ENCODE peak calls at places on chromosomes 12 and 14, in five cellular contexts. N, D, B, J and C are unnamed samples.

GRCh38 chr12:122888232-122888752 is 7.6 kb downstream of the VPS37B start:
- DNase-seq in N (peak), D (peak), B (peak), J (peak), C (peak)

GRCh38 chr12:76558684-76559276 is 791 bp downstream of the OSBPL8 start:
- DNase-seq in N (peak), D (peak), B (peak), J (peak), C (no peak)

GRCh38 chr12:108596854-108597558 is 878 bp downstream of the TMEM119 start:
- DNase-seq in N (no peak), D (no peak), B (no peak), J (no peak), C (no peak)

GRCh38 chr14:81091139-81091538 is 129.6 kb downstream of the GTF2A1 start:
- DNase-seq in N (no peak), D (no peak), B (peak), J (no peak), C (no peak)

GRCh38 chr14:89004195-89004594 is 179.7 kb downstream of the TTC8 start:
- DNase-seq in N (peak), D (no peak), B (no peak), J (peak), C (no peak)

GRCh38 chr12:31890295-31891285 is 68.6 kb upstream of the RESF1 start:
- DNase-seq in N (no peak), D (no peak), B (no peak), J (no peak), C (no peak)

GRCh38 chr14:35495278-35495677 is 38.7 kb upstream of the INSM2 start:
- DNase-seq in N (no peak), D (no peak), B (no peak), J (no peak), C (no peak)

GRCh38 chr12:99392091-99392850 is 255.3 kb upstream of the GARIN6 start:
- DNase-seq in N (no peak), D (no peak), B (no peak), J (no peak), C (no peak)

GRCh38 chr14:102510616-102511520 is 1.3 kb upstream of the ANKRD9 start:
- DNase-seq in N (no peak), D (peak), B (peak), J (no peak), C (no peak)

GRCh38 chr12:70733385-70733784 is 96.2 kb upstream of the PTPRB start:
- DNase-seq in N (peak), D (peak), B (no peak), J (peak), C (peak)

GRCh38 chr12:121789800-121790748 is 3.4 kb downstream of the RHOF start:
- DNase-seq in N (peak), D (peak), B (peak), J (no peak), C (no peak)

GRCh38 chr12:72448089-72448488 is 175.9 kb downstream of the TRHDE start:
- DNase-seq in N (no peak), D (no peak), B (no peak), J (no peak), C (no peak)

GRCh38 chr12:40788276-40788675 is 96.0 kb downstream of the CNTN1 start:
- DNase-seq in N (no peak), D (no peak), B (no peak), J (no peak), C (no peak)

GRCh38 chr14:92686411-92686762 is 62.0 kb downstream of the LGMN start:
- DNase-seq in N (no peak), D (no peak), B (no peak), J (no peak), C (no peak)

GRCh38 chr14:68539839-68540238 is 253.0 kb downstream of the ZFP36L1 start:
- DNase-seq in N (no peak), D (no peak), B (no peak), J (no peak), C (no peak)

GRCh38 chr12:124027753-124028559 is 54.9 kb downstream of the ZNF664 start:
- DNase-seq in N (no peak), D (no peak), B (no peak), J (no peak), C (no peak)

GRCh38 chr14:78022059-78022458 is 148.1 kb upstream of the NRXN3 start:
- DNase-seq in N (peak), D (peak), B (peak), J (peak), C (peak)

GRCh38 chr12:111942557-111942956 is 70.4 kb downstream of the TMEM116 start:
- DNase-seq in N (peak), D (peak), B (no peak), J (peak), C (peak)

GRCh38 chr12:51591020-51591901 is at the start of gene SCN8A:
- DNase-seq in N (no peak), D (peak), B (peak), J (peak), C (peak)

GRCh38 chr12:106766393-106766826 is 8.1 kb upstream of the RIC8B start:
- DNase-seq in N (no peak), D (peak), B (peak), J (peak), C (no peak)

GRCh38 chr12:5912437-5913334 is 32.4 kb downstream of the ANO2 start:
- DNase-seq in N (no peak), D (no peak), B (no peak), J (no peak), C (no peak)

GRCh38 chr12:57515934-57516541 is 4.3 kb downstream of the DDIT3 start:
- DNase-seq in N (no peak), D (no peak), B (no peak), J (no peak), C (no peak)

GRCh38 chr14:25837431-25837950 is 760.3 kb downstream of the NOVA1 start:
- DNase-seq in N (no peak), D (no peak), B (no peak), J (no peak), C (no peak)

GRCh38 chr12:6630696-6631095 is 5.1 kb downstream of the LPAR5 start:
- DNase-seq in N (no peak), D (no peak), B (no peak), J (no peak), C (no peak)

GRCh38 chr14:101716956-101717662 is 44.4 kb upstream of the PPP2R5C start:
- DNase-seq in N (no peak), D (no peak), B (no peak), J (no peak), C (no peak)

GRCh38 chr12:58671196-58671595 is 249.1 kb downstream of the LRIG3 start:
- DNase-seq in N (no peak), D (no peak), B (no peak), J (no peak), C (no peak)

GRCh38 chr12:50263832-50264231 is 19.5 kb downstream of the LIMA1 start:
- DNase-seq in N (no peak), D (no peak), B (no peak), J (no peak), C (no peak)

GRCh38 chr12:80175307-80175930 is 76.1 kb downstream of the OTOGL start:
- DNase-seq in N (no peak), D (no peak), B (peak), J (no peak), C (no peak)

GRCh38 chr12:38844237-38844636 is 61.2 kb downstream of the CPNE8 start:
- DNase-seq in N (no peak), D (no peak), B (no peak), J (no peak), C (no peak)

GRCh38 chr14:35122696-35123387 is 490 bp downstream of the PRORP start:
- DNase-seq in N (peak), D (no peak), B (peak), J (peak), C (peak)

DNA sequence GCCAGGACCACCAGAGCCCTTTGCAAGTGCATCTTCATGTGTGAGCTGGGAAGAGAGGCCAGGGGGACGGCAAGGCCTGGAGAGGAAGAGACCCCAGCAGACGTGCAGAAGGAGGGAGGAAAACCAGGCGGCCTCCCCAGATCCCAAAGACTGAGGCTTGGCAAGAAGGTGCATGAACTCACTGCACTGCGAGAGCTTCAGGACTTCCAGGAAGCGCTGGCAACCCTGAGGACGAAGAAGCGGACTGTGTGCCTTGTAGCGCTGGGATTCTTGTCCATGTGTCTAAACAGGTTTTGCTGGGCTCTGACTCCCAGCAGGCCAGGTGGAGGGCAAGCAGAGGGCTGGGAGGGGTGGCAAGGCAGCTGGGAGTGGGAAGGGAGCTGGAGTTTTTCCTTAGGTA is 939 bp downstream of the TGFB3 start:
- DNase-seq in N (no peak), D (peak), B (no peak), J (peak), C (no peak)
- H3K4me3 ChIP-seq in N (no peak), D (no peak), B (no peak), J (peak), C (no peak)

GRCh38 chr14:96096639-96097610 is 57.8 kb downstream of the C14orf132 start:
- DNase-seq in N (no peak), D (no peak), B (no peak), J (no peak), C (no peak)

GRCh38 chr14:96098999-96099335 is 59.8 kb downstream of the C14orf132 start:
- DNase-seq in N (no peak), D (no peak), B (no peak), J (no peak), C (no peak)

GRCh38 chr14:96100171-96101064 is 61.3 kb downstream of the C14orf132 start:
- DNase-seq in N (peak), D (peak), B (peak), J (peak), C (peak)

GRCh38 chr14:96097752-96098151 is 58.6 kb downstream of the C14orf132 start:
- DNase-seq in N (no peak), D (no peak), B (no peak), J (no peak), C (no peak)

GRCh38 chr14:96098309-96098998 is 59.3 kb downstream of the C14orf132 start:
- DNase-seq in N (peak), D (peak), B (peak), J (peak), C (peak)
- TF ChIP-seq CTCF in N (peak), D (peak), B (no peak), J (peak), C (peak)

GRCh38 chr14:23631702-23632460 is 4.3 kb upstream of the DHRS2 start:
- DNase-seq in N (peak), D (peak), B (peak), J (peak), C (peak)

GRCh38 chr14:23631234-23631633 is 4.9 kb upstream of the DHRS2 start:
- DNase-seq in N (no peak), D (no peak), B (no peak), J (no peak), C (no peak)

GRCh38 chr14:23630687-23631086 is 5.5 kb upstream of the DHRS2 start:
- DNase-seq in N (no peak), D (no peak), B (no peak), J (no peak), C (no peak)

GRCh38 chr14:23633160-23633701 is 2.9 kb upstream of the DHRS2 start:
- DNase-seq in N (no peak), D (no peak), B (no peak), J (no peak), C (no peak)

GRCh38 chr14:23632461-23633159 is 3.6 kb upstream of the DHRS2 start:
- DNase-seq in N (no peak), D (no peak), B (no peak), J (no peak), C (no peak)
- H3K4me3 ChIP-seq in N (no peak), D (no peak), B (no peak), J (no peak), C (no peak)

DNA sequence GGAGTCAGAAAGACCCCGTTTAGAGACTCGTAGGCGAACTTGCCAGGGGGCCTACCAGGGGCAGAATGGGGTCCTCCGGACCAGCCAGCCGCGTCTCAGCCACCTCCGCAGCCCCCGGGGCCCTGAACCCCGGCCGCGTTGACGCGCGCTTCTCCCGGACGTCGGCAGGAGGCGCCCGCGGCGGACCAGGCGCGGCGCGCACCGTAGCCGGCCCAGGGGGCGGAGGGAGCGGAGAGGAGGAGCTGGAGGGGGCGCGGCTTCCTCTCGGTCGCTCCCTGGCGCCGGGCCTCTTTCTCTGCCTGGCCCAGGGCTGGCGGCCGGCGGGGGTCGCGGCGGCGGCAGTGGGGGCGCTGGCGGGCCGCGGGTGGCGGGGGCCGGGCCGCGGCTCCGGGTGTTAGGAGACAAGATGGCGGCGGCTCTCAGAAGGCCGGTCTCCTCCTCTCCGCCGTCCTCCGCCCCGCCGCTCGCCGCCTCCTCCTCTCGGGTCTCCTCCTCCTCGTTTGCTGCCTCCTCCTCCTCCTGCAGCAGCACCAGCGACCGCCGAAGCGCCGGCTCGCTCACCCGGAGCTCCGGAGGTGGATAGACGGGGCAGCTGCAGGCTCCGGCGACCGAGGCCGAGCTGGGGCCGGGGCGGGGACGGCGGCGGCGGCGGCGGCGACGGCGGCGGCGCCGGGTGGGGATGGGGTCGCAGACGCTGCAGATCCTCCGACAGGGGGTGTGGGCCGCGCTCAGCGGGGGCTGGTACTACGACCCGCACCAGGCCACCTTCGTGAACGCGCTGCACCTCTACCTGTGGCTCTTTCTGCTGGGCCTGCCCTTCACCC is at the start of gene PCNX1:
- DNase-seq in N (peak), D (peak), B (peak), J (peak), C (no peak)
- TF ChIP-seq CTCF in N (peak), D (peak), B (peak), J (no peak), C (peak)

GRCh38 chr12:120197542-120197887 is 3.0 kb upstream of the GCN1 start:
- DNase-seq in N (no peak), D (no peak), B (no peak), J (no peak), C (no peak)

GRCh38 chr12:120196363-120196762 is 1.8 kb upstream of the GCN1 start:
- DNase-seq in N (no peak), D (no peak), B (no peak), J (peak), C (no peak)

GRCh38 chr12:120199595-120200306 is 1.2 kb downstream of the RPLP0 start:
- DNase-seq in N (peak), D (peak), B (no peak), J (peak), C (peak)

GRCh38 chr12:120194534-120195395 is at the start of gene GCN1:
- DNase-seq in N (peak), D (peak), B (peak), J (peak), C (peak)

DNA sequence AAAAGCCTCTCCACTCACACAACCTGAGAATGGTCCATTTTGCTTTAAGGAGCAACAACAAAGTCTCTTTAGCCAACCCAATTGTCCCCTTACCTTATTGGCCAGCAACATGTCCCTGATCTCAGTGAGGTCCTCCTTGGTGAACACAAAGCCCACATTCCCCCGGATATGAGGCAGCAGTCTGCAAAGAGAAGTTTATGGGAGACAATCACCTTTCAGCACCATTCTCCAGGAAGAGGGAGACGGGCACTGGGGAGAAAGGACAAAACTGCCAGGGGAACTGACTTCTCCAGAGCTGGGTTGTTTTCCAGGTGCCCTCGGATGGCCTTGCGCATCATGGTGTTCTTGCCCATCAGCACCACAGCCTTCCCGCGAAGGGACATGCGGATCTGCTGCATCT is 1.9 kb downstream of the RPLP0 start:
- DNase-seq in N (no peak), D (no peak), B (no peak), J (no peak), C (no peak)
- H3K4me3 ChIP-seq in N (peak), D (no peak), B (no peak), J (peak), C (peak)